ENCODE peak calls at places on chromosomes 4 and X, in six cellular contexts. Z is AG04450, M is cardiac muscle cell, F is H7, H is brain microvascular endothelial cell, G is heart right ventricle. T is an unnamed sample.

GRCh38 chr4:4667643-4668081 is 125.8 kb upstream of the STX18 start:
- DNase-seq in G (no peak), Z (no peak), F (peak; percentile 44), H (no peak), M (no peak), T (no peak)

GRCh38 chrX:4876268-4876667 is 1162.8 kb upstream of the PRKX start:
- DNase-seq in Z (no peak), H (no peak), M (no peak), G (no peak), F (no peak), T (no peak)

GRCh38 chr4:140790765-140791164 is 34.6 kb upstream of the TBC1D9 start:
- DNase-seq in M (no peak), Z (no peak), G (peak; percentile 18), H (no peak), F (no peak), T (no peak)

GRCh38 chr4:110085131-110085530 is 113.3 kb downstream of the ELOVL6 start:
- DNase-seq in F (no peak), M (peak; percentile 29), Z (no peak), G (peak; percentile 22), H (peak; percentile 45), T (peak; percentile 8)

GRCh38 chrX:138765061-138765460 is 53.5 kb upstream of the FGF13 start:
- DNase-seq in H (no peak), M (no peak), G (no peak), Z (no peak), F (no peak), T (no peak)

GRCh38 chr4:108159845-108160244 is 8.9 kb downstream of the LEF1 start:
- DNase-seq in G (no peak), M (no peak), F (no peak), Z (no peak), H (no peak), T (peak; percentile 67)

GRCh38 chr4:67885727-67886126 is 1.9 kb upstream of the TMPRSS11D start:
- DNase-seq in F (no peak), G (no peak), H (peak; percentile 88), Z (peak; percentile 89), M (no peak), T (no peak)

GRCh38 chrX:10387011-10387410 is 230.2 kb downstream of the CLCN4 start:
- DNase-seq in F (no peak), Z (no peak), G (no peak), H (peak; percentile 11), M (no peak), T (no peak)

GRCh38 chr4:168995537-168996295 is 14.3 kb downstream of the CBR4 start:
- DNase-seq in Z (no peak), G (no peak), F (no peak), H (no peak), M (no peak), T (no peak)

GRCh38 chrX:39427492-39428289 is 626.4 kb downstream of the MID1IP1 start:
- DNase-seq in M (peak; percentile 52), H (peak; percentile 9), G (no peak), F (no peak), Z (no peak), T (peak; percentile 11)

GRCh38 chr4:8428288-8429097 is 12.0 kb downstream of the ACOX3 start:
- DNase-seq in Z (peak; percentile 67), M (peak; percentile 92), F (peak; percentile 99), H (peak; percentile 74), G (peak; percentile 86), T (peak; percentile 92)

GRCh38 chr4:2276581-2277325 is 14.8 kb upstream of the MXD4 start:
- DNase-seq in H (no peak), M (no peak), G (no peak), F (no peak), Z (no peak), T (no peak)

GRCh38 chr4:87228561-87228860 is 8.1 kb upstream of the KLHL8 start:
- DNase-seq in Z (no peak), H (no peak), F (no peak), M (no peak), G (no peak), T (no peak)

GRCh38 chr4:87835192-87835591 is 2.4 kb downstream of the MEPE start:
- DNase-seq in Z (no peak), F (no peak), G (no peak), H (no peak), M (no peak), T (no peak)

GRCh38 chr4:86934147-86934771 is 552 bp upstream of the AFF1 start:
- DNase-seq in G (no peak), M (peak; percentile 31), Z (no peak), H (no peak), F (peak; percentile 42), T (peak; percentile 35)

GRCh38 chr4:86498560-86499166 is 95.5 kb upstream of the PTPN13 start:
- DNase-seq in M (peak; percentile 74), H (peak; percentile 53), F (peak; percentile 51), Z (peak; percentile 43), G (peak; percentile 13), T (no peak)

GRCh38 chr4:132587626-132588025 is 561.5 kb upstream of the PCDH10 start:
- DNase-seq in G (no peak), Z (no peak), M (no peak), H (no peak), F (no peak), T (no peak)

GRCh38 chr4:22721189-22721588 is 28.5 kb downstream of the GBA3 start:
- DNase-seq in Z (no peak), F (no peak), H (no peak), M (no peak), G (no peak), T (no peak)

GRCh38 chrX:47166126-47166525 is 21.1 kb downstream of the RBM10 start:
- DNase-seq in G (no peak), Z (no peak), H (no peak), M (no peak), F (no peak), T (no peak)

GRCh38 chr4:165209796-165210195 is 2.4 kb downstream of the KLHL2 start:
- DNase-seq in Z (no peak), M (no peak), H (no peak), G (no peak), F (no peak), T (no peak)

GRCh38 chrX:48902776-48903175 is 5.0 kb downstream of the PQBP1 start:
- DNase-seq in Z (no peak), M (no peak), H (no peak), G (no peak), F (no peak), T (no peak)

GRCh38 chrX:48904180-48904579 is 6.5 kb downstream of the PQBP1 start:
- DNase-seq in G (no peak), F (peak; percentile 55), M (no peak), Z (no peak), H (no peak), T (no peak)

GRCh38 chrX:48902135-48902534 is 4.4 kb downstream of the PQBP1 start:
- DNase-seq in G (no peak), Z (no peak), M (no peak), F (no peak), H (no peak), T (no peak)

GRCh38 chrX:48904626-48905025 is 6.8 kb downstream of the SLC35A2 start:
- DNase-seq in F (no peak), H (no peak), M (no peak), Z (no peak), G (no peak), T (no peak)

DNA sequence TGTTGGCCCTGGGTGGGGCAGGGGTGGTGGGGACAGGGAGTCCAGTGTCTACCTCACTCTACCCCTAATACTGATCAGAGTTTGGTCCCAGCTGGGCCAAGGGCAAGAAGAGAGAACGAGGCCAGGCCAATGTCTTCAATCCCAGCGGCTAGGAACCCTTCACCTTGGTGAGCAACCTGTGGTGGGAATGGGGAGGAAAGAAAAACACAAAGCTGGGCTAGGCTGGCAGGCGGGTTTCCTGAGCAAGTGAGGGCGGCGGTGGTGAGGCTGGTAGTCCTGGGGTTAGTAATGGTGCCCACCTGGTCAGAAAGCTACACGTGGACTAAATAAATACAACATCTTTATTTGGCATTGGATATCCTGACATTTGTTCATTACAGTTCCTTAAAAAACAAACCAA is 5.6 kb downstream of the PQBP1 start:
- DNase-seq in Z (no peak), M (no peak), F (no peak), G (no peak), H (no peak), T (no peak)
- H3K4me3 ChIP-seq in Z (no peak overlapping the region), M (no peak overlapping the region), F (no peak overlapping the region), G (no peak overlapping the region), H (no peak overlapping the region), T (no peak overlapping the region)

DNA sequence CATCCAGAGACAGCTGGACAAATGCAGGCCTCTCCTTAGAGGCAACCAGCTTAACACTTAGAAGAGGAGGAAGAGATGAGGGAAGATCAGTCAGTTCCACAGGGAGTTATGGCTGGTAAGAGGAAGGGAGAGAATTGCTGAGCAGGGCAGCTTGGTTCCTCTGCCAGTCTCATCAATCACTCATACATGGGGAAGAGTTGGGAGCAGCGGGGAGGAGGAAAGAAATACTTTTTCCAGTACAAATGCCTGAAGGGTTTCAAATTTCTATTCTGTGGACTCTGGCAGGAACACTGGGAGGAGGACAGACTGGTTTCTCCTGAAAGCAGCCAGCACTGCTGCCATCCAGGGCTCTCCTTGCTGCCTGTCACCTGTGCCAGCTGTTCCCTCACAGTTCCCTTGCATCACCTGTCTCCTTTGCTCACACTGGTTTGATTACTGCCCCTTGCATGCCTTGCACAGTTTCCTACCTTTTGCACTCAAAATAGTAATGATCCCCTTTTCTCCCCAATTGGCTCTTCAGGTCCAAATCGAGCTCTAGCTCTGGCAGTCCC is 59.5 kb downstream of the PGRMC2 start:
- DNase-seq in F (no peak), Z (no peak), H (no peak), G (no peak), M (no peak), T (no peak)
- H3K4me3 ChIP-seq in F (no peak overlapping the region), Z (no peak overlapping the region), H (no peak overlapping the region), G (no peak overlapping the region), M (no peak overlapping the region), T (no peak overlapping the region)

GRCh38 chrX:31266172-31267076 is 194.6 kb upstream of the FTHL17 start:
- DNase-seq in H (no peak), Z (no peak), M (peak; percentile 72), G (peak; percentile 49), F (peak; percentile 93), T (peak; percentile 0)
- H3K4me3 ChIP-seq in H (peak overlapping the region; percentile 68), Z (peak overlapping the region; percentile 68), M (peak overlapping the region; percentile 62), G (peak overlapping the region; percentile 58), F (peak overlapping the region; percentile 65), T (no peak overlapping the region)

GRCh38 chr4:152643153-152644035 is 36.4 kb downstream of the TMEM154 start:
- DNase-seq in G (peak; percentile 7), Z (no peak), H (no peak), M (no peak), F (no peak), T (no peak)
- H3K4me3 ChIP-seq in G (no peak overlapping the region), Z (no peak overlapping the region), H (no peak overlapping the region), M (no peak overlapping the region), F (no peak overlapping the region), T (peak overlapping the region; percentile 45)

T was measured in CD4-positive, CD25-positive, alpha-beta regulatory T cell.